ENCODE peak calls at places on chromosome 10, in eight cellular contexts. One of them, this sample, is unnamed.

GRCh38 chr10:3167611-3168330 is 4.8 kb downstream of the PITRM1 start:
- DNase-seq in posterior vena cava: no peak
- DNase-seq in LNCaP clone FGC: no peak
- DNase-seq in NCI-H2081: no peak
- DNase-seq in amniotic epithelial cell: no peak
- DNase-seq in Kasumi-1: no peak
- DNase-seq in CD8-positive, alpha-beta memory T cell: no peak
- DNase-seq in EL: no peak
- DNase-seq in this sample: no peak

GRCh38 chr10:13439771-13440708 is 88.8 kb downstream of the BEND7 start:
- DNase-seq in CD8-positive, alpha-beta memory T cell: peak; percentile 47
- DNase-seq in EL: peak; percentile 45
- DNase-seq in NCI-H2081: peak; percentile 27
- DNase-seq in Kasumi-1: peak; percentile 74
- DNase-seq in LNCaP clone FGC: no peak
- DNase-seq in amniotic epithelial cell: no peak
- DNase-seq in posterior vena cava: peak; percentile 86
- DNase-seq in this sample: no peak

GRCh38 chr10:101838416-101838970 is 5.1 kb downstream of the KCNIP2 start:
- DNase-seq in posterior vena cava: no peak
- DNase-seq in amniotic epithelial cell: no peak
- DNase-seq in CD8-positive, alpha-beta memory T cell: no peak
- DNase-seq in LNCaP clone FGC: no peak
- DNase-seq in NCI-H2081: no peak
- DNase-seq in EL: no peak
- DNase-seq in Kasumi-1: no peak
- DNase-seq in this sample: no peak

GRCh38 chr10:32139223-32140073 is 83.2 kb upstream of the KIF5B start:
- DNase-seq in EL: peak; percentile 95
- DNase-seq in NCI-H2081: peak; percentile 14
- DNase-seq in amniotic epithelial cell: peak; percentile 93
- DNase-seq in Kasumi-1: peak; percentile 97
- DNase-seq in LNCaP clone FGC: no peak
- DNase-seq in posterior vena cava: peak; percentile 95
- DNase-seq in CD8-positive, alpha-beta memory T cell: no peak
- DNase-seq in this sample: peak; percentile 94

GRCh38 chr10:124425227-124425962 is 6.7 kb upstream of the OAT start:
- DNase-seq in amniotic epithelial cell: no peak
- DNase-seq in Kasumi-1: no peak
- DNase-seq in NCI-H2081: no peak
- DNase-seq in CD8-positive, alpha-beta memory T cell: no peak
- DNase-seq in LNCaP clone FGC: no peak
- DNase-seq in EL: no peak
- DNase-seq in posterior vena cava: no peak
- DNase-seq in this sample: no peak

GRCh38 chr10:6844251-6844650 is 264.2 kb upstream of the PRKCQ start:
- DNase-seq in CD8-positive, alpha-beta memory T cell: no peak
- DNase-seq in Kasumi-1: no peak
- DNase-seq in amniotic epithelial cell: peak; percentile 50
- DNase-seq in posterior vena cava: no peak
- DNase-seq in LNCaP clone FGC: no peak
- DNase-seq in EL: no peak
- DNase-seq in NCI-H2081: no peak
- DNase-seq in this sample: no peak

GRCh38 chr10:78634835-78635234 is 433.9 kb upstream of the ZMIZ1 start:
- DNase-seq in amniotic epithelial cell: peak; percentile 93
- DNase-seq in posterior vena cava: no peak
- DNase-seq in CD8-positive, alpha-beta memory T cell: no peak
- DNase-seq in NCI-H2081: no peak
- DNase-seq in EL: no peak
- DNase-seq in Kasumi-1: no peak
- DNase-seq in LNCaP clone FGC: no peak
- DNase-seq in this sample: peak; percentile 86

GRCh38 chr10:44339218-44339617 is 45.7 kb downstream of the CXCL12 start:
- DNase-seq in amniotic epithelial cell: no peak
- DNase-seq in EL: no peak
- DNase-seq in posterior vena cava: no peak
- DNase-seq in Kasumi-1: no peak
- DNase-seq in CD8-positive, alpha-beta memory T cell: no peak
- DNase-seq in LNCaP clone FGC: no peak
- DNase-seq in NCI-H2081: no peak
- DNase-seq in this sample: no peak

GRCh38 chr10:86535057-86535882 is 13.7 kb upstream of the WAPL start:
- DNase-seq in amniotic epithelial cell: peak; percentile 14
- DNase-seq in CD8-positive, alpha-beta memory T cell: peak; percentile 24
- DNase-seq in EL: peak; percentile 24
- DNase-seq in NCI-H2081: no peak
- DNase-seq in posterior vena cava: peak; percentile 89
- DNase-seq in LNCaP clone FGC: peak; percentile 42
- DNase-seq in Kasumi-1: no peak
- DNase-seq in this sample: no peak

GRCh38 chr10:72126184-72126871 is 38.0 kb upstream of the SPOCK2 start:
- DNase-seq in CD8-positive, alpha-beta memory T cell: no peak
- DNase-seq in posterior vena cava: no peak
- DNase-seq in Kasumi-1: peak; percentile 78
- DNase-seq in EL: peak; percentile 55
- DNase-seq in amniotic epithelial cell: peak; percentile 73
- DNase-seq in LNCaP clone FGC: no peak
- DNase-seq in NCI-H2081: peak; percentile 1
- DNase-seq in this sample: peak; percentile 36

GRCh38 chr10:78299861-78300453 is 266.3 kb downstream of the RPS24 start:
- DNase-seq in Kasumi-1: peak; percentile 94
- DNase-seq in LNCaP clone FGC: no peak
- DNase-seq in NCI-H2081: no peak
- DNase-seq in posterior vena cava: no peak
- DNase-seq in EL: no peak
- DNase-seq in CD8-positive, alpha-beta memory T cell: no peak
- DNase-seq in amniotic epithelial cell: no peak
- DNase-seq in this sample: no peak

This sample was measured in astrocyte.